ENCODE peak calls at places on chromosome 4, in nine cellular contexts. K, C, Z, D, G, I, R, Q and B are unnamed samples.

GRCh38 chr4:33262809-33263208 is 2542.6 kb downstream of the PCDH7 start:
- DNase-seq in I (no peak), K (no peak), D (no peak), Z (no peak), R (no peak), Q (no peak), C (no peak), G (no peak), B (no peak)

GRCh38 chr4:47031713-47032404 is 492 bp downstream of the GABRB1 start:
- DNase-seq in K (peak), Z (no peak), D (no peak), I (no peak), R (no peak), C (no peak), Q (no peak), G (no peak), B (no peak)

GRCh38 chr4:11323771-11324170 is 104.9 kb downstream of the HS3ST1 start:
- DNase-seq in K (no peak), I (no peak), Q (no peak), Z (no peak), R (no peak), D (no peak), G (no peak), C (no peak), B (no peak)

GRCh38 chr4:69738872-69739271 is 21.5 kb downstream of the SULT1B1 start:
- DNase-seq in Q (no peak), G (no peak), I (no peak), R (no peak), D (no peak), K (no peak), C (no peak), Z (no peak), B (no peak)

GRCh38 chr4:105666693-105667092 is 41.8 kb downstream of the INTS12 start:
- DNase-seq in Z (no peak), D (no peak), I (no peak), C (no peak), K (no peak), G (no peak), R (no peak), Q (no peak), B (no peak)

GRCh38 chr4:60201052-60201673 is 999.0 kb upstream of the ADGRL3 start:
- DNase-seq in Z (peak), G (no peak), Q (peak), R (no peak), K (peak), C (no peak), D (peak), I (no peak), B (no peak)

GRCh38 chr4:78654809-78655208 is 103.2 kb downstream of the ANXA3 start:
- DNase-seq in C (no peak), R (no peak), D (no peak), I (no peak), K (no peak), Z (no peak), G (no peak), Q (no peak), B (no peak)

GRCh38 chr4:42442601-42443000 is 45.3 kb downstream of the SHISA3 start:
- DNase-seq in C (no peak), G (no peak), D (no peak), R (no peak), K (no peak), I (no peak), Q (no peak), Z (no peak), B (no peak)

GRCh38 chr4:62771656-62772557 is 1571.8 kb downstream of the ADGRL3 start:
- DNase-seq in G (no peak), R (no peak), C (no peak), K (no peak), D (no peak), Q (no peak), Z (no peak), I (no peak), B (no peak)

GRCh38 chr4:23337292-23337691 is 552.6 kb downstream of the PPARGC1A start:
- DNase-seq in Q (no peak), Z (no peak), R (no peak), C (no peak), K (no peak), G (no peak), I (no peak), D (no peak), B (no peak)

GRCh38 chr4:13933163-13933562 is 305.6 kb upstream of the BOD1L1 start:
- DNase-seq in G (no peak), Q (no peak), I (no peak), C (no peak), Z (no peak), K (no peak), R (no peak), D (no peak), B (no peak)

GRCh38 chr4:152110780-152111179 is 350.0 kb upstream of the GATB start:
- DNase-seq in Q (no peak), R (no peak), I (no peak), D (no peak), Z (no peak), G (no peak), K (no peak), C (no peak), B (no peak)

GRCh38 chr4:45621926-45622325 is 501.9 kb downstream of the GABRG1 start:
- DNase-seq in Z (no peak), C (no peak), K (no peak), R (no peak), Q (no peak), I (no peak), D (no peak), G (no peak), B (no peak)

GRCh38 chr4:77184961-77185360 is 28.0 kb downstream of the CCNG2 start:
- DNase-seq in G (no peak), Q (no peak), D (no peak), C (no peak), R (no peak), Z (no peak), K (no peak), I (no peak), B (no peak)

GRCh38 chr4:168621806-168622589 is 125.1 kb downstream of the PALLD start:
- DNase-seq in Q (no peak), Z (no peak), G (no peak), D (no peak), I (no peak), C (no peak), K (no peak), R (no peak), B (no peak)

GRCh38 chr4:174808119-174808518 is 20.9 kb downstream of the GLRA3 start:
- DNase-seq in D (no peak), C (no peak), R (no peak), Q (no peak), K (no peak), G (no peak), Z (no peak), I (no peak), B (no peak)

GRCh38 chr4:57233391-57233790 is 123.2 kb upstream of the IGFBP7 start:
- DNase-seq in C (no peak), G (no peak), Z (no peak), I (no peak), Q (no peak), D (no peak), R (no peak), K (no peak), B (no peak)

GRCh38 chr4:95535180-95535579 is 13.6 kb downstream of the UNC5C start:
- DNase-seq in K (no peak), C (no peak), R (no peak), D (no peak), Q (no peak), G (no peak), Z (no peak), I (no peak), B (no peak)

GRCh38 chr4:15677507-15677988 is 4.1 kb upstream of the FAM200B start:
- DNase-seq in D (peak), Q (no peak), C (no peak), R (no peak), I (peak), G (no peak), K (peak), Z (no peak), B (peak)

GRCh38 chr4:106315476-106315967 is 487 bp downstream of the TBCK start:
- DNase-seq in C (no peak), D (no peak), G (no peak), Z (no peak), I (peak), K (no peak), Q (peak), R (no peak), B (no peak)

GRCh38 chr4:37188100-37188499 is 56.4 kb upstream of the NWD2 start:
- DNase-seq in I (no peak), C (no peak), Q (peak), Z (no peak), G (no peak), K (no peak), D (no peak), R (no peak), B (no peak)

GRCh38 chr4:5037553-5038551 is 13.4 kb upstream of the STK32B start:
- DNase-seq in K (peak), D (no peak), R (no peak), I (peak), Q (no peak), G (no peak), C (no peak), Z (no peak), B (no peak)

GRCh38 chr4:125676583-125676982 is 361.8 kb downstream of the FAT4 start:
- DNase-seq in D (no peak), R (no peak), K (no peak), Q (no peak), Z (no peak), I (no peak), C (peak), G (no peak), B (peak)

GRCh38 chr4:112706840-112707207 is 69.9 kb downstream of the LARP7 start:
- DNase-seq in D (no peak), Z (no peak), R (no peak), Q (no peak), G (no peak), C (no peak), I (no peak), K (no peak), B (no peak)

GRCh38 chr4:112708772-112709171 is 71.8 kb downstream of the LARP7 start:
- DNase-seq in D (no peak), I (no peak), Z (no peak), K (no peak), R (no peak), C (no peak), G (no peak), Q (no peak), B (no peak)

GRCh38 chr4:112702892-112703291 is 65.9 kb downstream of the LARP7 start:
- DNase-seq in C (no peak), Z (no peak), R (no peak), D (no peak), Q (no peak), G (no peak), I (no peak), K (no peak), B (no peak)

GRCh38 chr4:112704322-112704721 is 67.4 kb downstream of the LARP7 start:
- DNase-seq in Z (no peak), K (no peak), D (no peak), I (no peak), R (no peak), C (no peak), G (no peak), Q (no peak), B (no peak)

DNA sequence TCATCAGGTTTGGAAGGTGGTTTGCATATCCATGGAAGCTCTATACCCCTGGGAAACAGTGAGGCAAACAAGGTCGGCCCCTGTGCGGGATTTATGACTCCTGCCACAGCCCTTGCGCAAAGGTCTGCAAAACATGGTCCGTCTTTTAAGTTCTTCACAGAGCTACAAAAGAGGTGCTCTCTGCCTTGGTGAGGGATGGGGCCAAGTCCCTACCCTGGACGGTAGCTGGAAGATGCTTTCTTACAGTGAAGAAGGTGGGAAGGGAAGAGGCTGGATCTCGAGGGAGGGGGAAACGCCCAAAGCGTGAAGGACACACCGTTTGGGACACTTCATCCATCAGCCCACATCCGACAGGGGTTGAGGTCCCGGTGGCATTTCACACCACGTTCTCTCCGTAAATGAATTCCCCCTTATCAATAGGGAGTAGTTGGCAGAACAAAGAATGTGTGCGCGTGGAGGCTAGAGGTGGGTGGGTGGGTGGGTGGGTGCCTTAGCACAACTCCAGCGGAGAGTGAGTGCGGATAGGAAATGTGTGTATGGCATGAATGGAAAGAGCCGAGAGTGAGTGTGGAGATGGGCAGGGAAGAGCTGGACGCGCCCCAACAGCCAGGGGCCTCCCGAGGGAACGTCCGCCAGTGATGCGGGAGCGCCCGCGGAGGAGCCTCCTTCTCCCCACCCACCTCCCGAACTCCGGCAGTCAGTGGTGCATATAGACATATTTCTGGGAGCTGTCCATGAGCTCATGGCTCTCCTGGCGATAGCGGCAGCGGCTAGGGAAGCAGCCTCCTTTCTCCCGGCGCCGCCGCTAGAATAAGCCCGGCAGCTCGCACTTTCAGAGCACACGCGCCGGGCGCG is 68.3 kb downstream of the LARP7 start:
- DNase-seq in Q (no peak), I (no peak), Z (peak), D (peak), R (no peak), G (peak), C (peak), K (peak), B (peak)
- TF ChIP-seq POLR2A in Q (no peak), I (no peak), Z (no peak), D (no peak), R (no peak), G (no peak), C (no peak), K (no peak), B (no peak)

GRCh38 chr4:970046-970745 is 3.2 kb downstream of the DGKQ start:
- DNase-seq in C (no peak), K (peak), R (no peak), D (no peak), Q (no peak), G (no peak), I (no peak), Z (no peak), B (peak)
- TF ChIP-seq POLR2A in C (no peak), K (no peak), R (no peak), D (no peak), Q (no peak), G (no peak), I (no peak), Z (no peak), B (no peak)

GRCh38 chr4:140150886-140151699 is 2.9 kb downstream of the MAML3 start:
- DNase-seq in Q (peak), R (peak), K (peak), I (peak), C (peak), D (peak), G (peak), Z (peak), B (peak)
- TF ChIP-seq POLR2A in Q (no peak), R (peak), K (peak), I (no peak), C (no peak), D (no peak), G (peak), Z (peak), B (peak)

DNA sequence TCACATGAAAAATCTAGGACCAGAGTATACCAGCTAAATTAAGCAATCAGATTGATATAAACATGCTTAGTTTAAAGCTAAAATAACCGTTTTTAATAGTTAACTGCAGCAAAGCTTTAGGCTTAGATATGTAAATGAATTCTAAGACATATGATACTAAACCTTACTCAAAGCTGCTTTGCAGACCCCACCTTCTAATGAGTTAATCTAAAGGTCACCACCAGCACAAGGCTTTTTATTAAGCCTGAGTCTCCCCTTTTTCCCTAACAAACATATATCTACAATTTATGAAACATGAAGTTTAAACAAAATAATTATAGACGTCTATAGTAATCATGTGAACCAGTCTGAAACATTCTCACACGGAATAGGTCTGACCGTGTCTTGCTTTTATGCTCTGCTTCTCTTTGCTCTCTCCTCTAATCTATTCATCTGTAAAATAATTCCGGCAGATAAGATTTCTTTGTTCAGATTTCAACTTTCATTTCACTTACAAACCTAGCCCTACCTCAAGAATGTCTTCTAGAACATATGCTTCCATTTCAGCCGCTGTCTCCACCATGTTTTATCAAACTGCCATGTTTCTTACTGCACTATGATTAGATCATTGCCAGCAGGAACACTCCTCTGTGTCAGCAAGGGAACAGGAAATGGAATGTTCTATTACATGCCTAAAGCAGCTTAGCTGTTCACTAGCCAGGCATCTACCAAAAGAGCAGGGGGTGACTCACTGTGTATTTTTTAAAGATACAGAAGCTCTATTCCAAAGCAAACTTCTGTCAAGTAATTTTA is 35.9 kb downstream of the ANKRD17 start:
- DNase-seq in Z (peak), D (peak), K (peak), I (peak), G (peak), R (no peak), C (no peak), Q (peak), B (peak)
- TF ChIP-seq POLR2A in Z (peak), D (peak), K (peak), I (no peak), G (no peak), R (peak), C (peak), Q (peak), B (no peak)

GRCh38 chr4:2962614-2963184 is 507 bp downstream of the NOP14 start:
- DNase-seq in C (no peak), K (peak), G (no peak), D (peak), R (no peak), Q (no peak), Z (no peak), I (no peak), B (peak)
- TF ChIP-seq POLR2A in C (no peak), K (no peak), G (no peak), D (no peak), R (no peak), Q (no peak), Z (no peak), I (no peak), B (no peak)

GRCh38 chr4:8201341-8201781 is 2.3 kb downstream of the SH3TC1 start:
- DNase-seq in K (peak), D (no peak), G (no peak), C (peak), Z (no peak), Q (no peak), I (no peak), R (peak), B (no peak)
- TF ChIP-seq POLR2A in K (no peak), D (no peak), G (no peak), C (no peak), Z (no peak), Q (no peak), I (no peak), R (no peak), B (no peak)

DNA sequence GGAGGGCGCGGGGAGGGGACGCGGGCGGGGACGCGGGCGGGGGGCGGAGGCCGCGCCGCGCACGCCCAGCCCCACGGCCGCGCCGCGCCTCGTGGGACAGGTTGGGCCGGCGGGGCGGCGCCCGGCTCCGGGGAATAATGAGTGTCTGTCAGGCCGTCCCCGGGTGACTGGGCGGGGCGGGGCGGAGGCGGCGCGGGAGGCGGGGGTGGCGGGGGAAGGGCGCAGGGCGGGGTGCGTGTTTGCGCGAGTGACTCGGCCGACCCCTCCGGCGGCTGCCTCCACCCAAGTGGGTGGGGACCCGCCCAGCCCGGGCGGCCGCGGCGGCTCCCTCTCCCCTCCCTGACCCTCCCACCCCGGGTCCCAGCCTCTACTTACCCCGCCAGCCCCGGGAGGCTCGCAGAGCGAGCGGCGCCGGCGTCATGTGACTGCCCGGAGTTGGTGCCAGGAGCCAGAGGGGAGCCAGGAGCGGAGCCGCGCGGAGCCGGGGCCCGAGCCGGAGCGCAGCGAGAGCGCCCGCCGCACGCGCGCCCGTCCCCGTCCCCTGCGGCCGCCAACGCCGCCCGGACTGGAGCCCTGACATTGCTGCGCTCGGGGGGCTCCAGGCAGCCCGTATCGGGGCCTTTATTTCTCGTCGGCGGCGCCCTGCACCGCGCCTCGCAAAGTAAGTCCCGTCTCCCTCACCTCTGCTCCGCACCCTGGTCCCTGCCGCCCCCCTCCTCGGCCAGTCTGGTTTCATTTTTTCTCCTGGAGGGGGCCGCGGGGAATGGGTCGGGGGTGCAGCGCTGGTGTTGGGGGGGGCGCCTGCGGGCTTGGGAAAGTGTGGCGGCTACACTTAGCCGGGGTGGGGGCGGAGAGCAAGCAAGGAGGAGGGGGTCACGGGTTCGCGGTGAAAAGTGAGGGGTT is at the start of gene KLF3:
- DNase-seq in I (peak), R (peak), C (peak), Z (peak), D (peak), Q (peak), G (peak), K (peak), B (peak)
- TF ChIP-seq POLR2A in I (peak), R (peak), C (peak), Z (peak), D (peak), Q (no peak), G (peak), K (peak), B (peak)

DNA sequence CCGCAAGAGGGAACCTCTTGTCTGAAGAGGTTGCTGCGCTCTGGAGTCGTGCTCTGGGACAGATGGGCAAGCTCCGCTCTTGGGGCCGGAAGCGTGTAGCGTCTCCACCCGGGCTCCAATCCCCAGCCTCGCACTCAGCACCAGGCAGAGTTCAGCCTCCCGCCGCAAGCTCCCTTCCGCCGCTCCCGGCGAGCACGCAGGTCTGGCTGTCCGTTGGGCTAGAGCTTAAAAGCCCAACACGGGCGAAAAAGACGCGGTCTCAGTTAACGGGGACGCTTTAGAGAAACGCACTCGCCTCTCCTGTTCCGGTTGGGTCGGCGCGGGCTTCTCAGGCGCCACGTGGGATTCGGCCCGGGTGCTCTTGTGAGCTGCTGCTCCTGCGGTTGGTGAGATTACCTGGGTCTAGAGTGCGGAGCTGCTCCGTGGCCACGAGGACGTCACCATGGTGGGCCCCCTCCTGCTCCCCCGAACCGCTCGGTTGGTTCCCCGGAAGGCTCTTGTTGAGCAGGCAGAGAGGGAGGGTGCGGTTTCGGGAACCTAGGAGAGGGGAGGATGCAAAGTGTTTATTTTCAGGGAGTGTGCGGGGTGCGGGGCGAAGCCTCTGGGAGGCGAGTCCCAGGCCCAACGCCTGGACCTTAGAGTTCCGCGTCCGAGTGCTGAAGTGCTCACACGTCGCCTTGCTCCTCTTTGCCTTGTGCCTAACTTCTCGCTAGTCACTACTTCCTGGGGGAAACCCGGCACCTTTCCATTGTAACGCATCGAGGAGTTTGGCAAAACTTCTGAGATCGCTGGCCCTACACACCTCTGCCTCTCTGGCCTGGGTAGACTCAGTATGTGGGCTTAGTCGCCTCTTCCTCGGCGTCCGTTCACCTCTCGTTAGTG is at the start of gene TMA16:
- DNase-seq in Z (peak), Q (peak), K (peak), D (peak), G (peak), R (peak), I (peak), C (peak), B (peak)
- TF ChIP-seq POLR2A in Z (peak), Q (peak), K (peak), D (peak), G (peak), R (peak), I (no peak), C (peak), B (no peak)